ENCODE peak calls at places on chromosomes 11 and 22, in eight cellular contexts. S, K, Y, G, X, H, J and W are unnamed samples. For H3K27me3, the result is how much of the 10 kb centered on the place peaks cover.

GRCh38 chr11:10498022-10498400 is 42.9 kb downstream of the AMPD3 start:
- DNase-seq in S (no peak), K (peak), Y (peak), G (no peak), X (no peak), H (no peak), J (no peak), W (no peak)

GRCh38 chr22:24983151-24983550 is 30.6 kb downstream of the KIAA1671 start:
- DNase-seq in S (no peak), K (no peak), Y (no peak), G (no peak), X (no peak), H (no peak), J (no peak), W (no peak)

GRCh38 chr11:28472904-28473303 is 364.7 kb downstream of the METTL15 start:
- DNase-seq in S (no peak), K (no peak), Y (no peak), G (no peak), X (no peak), H (no peak), J (no peak), W (no peak)

GRCh38 chr22:28072066-28072465 is 153.0 kb upstream of the PITPNB start:
- DNase-seq in S (no peak), K (no peak), Y (no peak), G (no peak), X (no peak), H (no peak), J (no peak), W (no peak)

GRCh38 chr11:11010624-11011127 is 152.8 kb upstream of the ZBED5 start:
- DNase-seq in S (peak), K (peak), Y (no peak), G (no peak), X (no peak), H (no peak), J (peak), W (no peak)

GRCh38 chr11:84825140-84825539 is 802.0 kb downstream of the DLG2 start:
- DNase-seq in S (no peak), K (no peak), Y (no peak), G (no peak), X (no peak), H (no peak), J (no peak), W (no peak)

GRCh38 chr11:76716268-76716667 is 45.7 kb upstream of the LRRC32 start:
- DNase-seq in S (no peak), K (no peak), Y (no peak), G (no peak), X (no peak), H (no peak), J (no peak), W (no peak)

GRCh38 chr11:39681428-39681827 is 1778.0 kb downstream of the LRRC4C start:
- DNase-seq in S (no peak), K (no peak), Y (no peak), G (no peak), X (no peak), H (no peak), J (no peak), W (no peak)

GRCh38 chr11:35145249-35145648 is 6.3 kb downstream of the CD44 start:
- DNase-seq in S (no peak), K (no peak), Y (no peak), G (no peak), X (no peak), H (no peak), J (peak), W (peak)

DNA sequence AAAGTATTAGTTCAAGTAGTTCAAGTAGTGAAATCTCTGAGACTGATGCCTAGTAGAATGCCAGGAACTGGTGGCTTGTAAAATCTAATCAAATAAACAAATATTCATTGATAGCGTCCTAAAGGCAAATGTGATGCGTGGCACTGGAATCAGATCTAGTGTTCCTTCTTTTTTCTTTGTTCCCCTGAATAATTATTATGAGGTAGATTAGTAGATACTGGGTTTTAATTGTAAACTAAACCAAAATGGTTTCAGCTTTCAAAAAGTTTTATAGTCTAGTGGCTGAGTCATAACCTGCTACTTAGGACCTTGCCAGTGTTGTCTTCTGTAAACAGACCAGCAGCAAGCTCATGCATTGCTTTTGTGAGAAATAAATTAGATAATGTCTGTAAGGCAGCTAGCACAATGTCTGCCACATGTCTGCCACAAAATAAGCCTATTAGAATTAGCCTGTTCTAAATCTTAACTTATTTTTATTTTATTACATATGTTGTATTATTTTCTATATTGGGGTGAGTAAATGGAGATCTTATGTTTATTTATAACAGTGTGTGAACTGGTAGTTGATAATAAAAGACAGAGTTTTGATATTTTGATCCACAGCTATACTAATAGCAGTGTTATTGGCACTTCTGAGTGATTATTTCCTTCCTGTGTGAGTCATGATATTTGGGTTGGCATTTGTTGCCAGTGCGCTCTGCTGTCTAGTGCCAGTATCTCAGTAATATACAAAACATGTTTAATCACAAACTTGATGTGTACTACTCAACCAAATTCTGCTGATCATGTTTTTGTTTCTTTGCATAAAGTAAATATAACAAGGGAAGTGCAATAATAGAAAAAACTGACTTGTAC is 135.7 kb downstream of the TMEM135 start:
- DNase-seq in S (no peak), K (no peak), Y (no peak), G (no peak), X (peak), H (no peak), J (peak), W (no peak)
- TF ChIP-seq CTCF in S (no peak), K (no peak), Y (no peak), G (no peak), X (no peak), H (no peak), J (no peak), W (no peak)

DNA sequence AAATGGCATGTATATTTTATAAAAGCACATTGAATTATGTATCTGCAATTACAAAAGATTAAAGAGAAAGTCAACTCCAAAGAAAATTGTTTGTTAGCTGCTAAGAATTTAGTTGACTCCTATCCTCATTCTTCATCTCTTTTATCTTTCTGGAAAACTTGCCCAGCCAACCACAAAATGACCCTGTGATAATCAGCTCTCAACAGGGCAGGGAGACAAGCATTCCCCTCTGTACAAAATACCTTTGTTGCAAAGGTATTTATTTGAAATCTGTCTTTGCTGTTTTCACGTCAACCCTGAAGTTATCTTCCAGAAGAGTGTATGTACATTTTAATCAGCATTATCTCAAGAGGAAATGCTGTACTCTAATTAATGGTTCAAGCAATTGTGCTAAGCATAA is 191.1 kb upstream of the DDI1 start:
- DNase-seq in S (no peak), K (no peak), Y (no peak), G (no peak), X (peak), H (no peak), J (no peak), W (no peak)
- H3K27me3 ChIP-seq in S (under half), K (under half), Y (under half), G (under half), X (under half), H (under half), J (under half), W (under half)

DNA sequence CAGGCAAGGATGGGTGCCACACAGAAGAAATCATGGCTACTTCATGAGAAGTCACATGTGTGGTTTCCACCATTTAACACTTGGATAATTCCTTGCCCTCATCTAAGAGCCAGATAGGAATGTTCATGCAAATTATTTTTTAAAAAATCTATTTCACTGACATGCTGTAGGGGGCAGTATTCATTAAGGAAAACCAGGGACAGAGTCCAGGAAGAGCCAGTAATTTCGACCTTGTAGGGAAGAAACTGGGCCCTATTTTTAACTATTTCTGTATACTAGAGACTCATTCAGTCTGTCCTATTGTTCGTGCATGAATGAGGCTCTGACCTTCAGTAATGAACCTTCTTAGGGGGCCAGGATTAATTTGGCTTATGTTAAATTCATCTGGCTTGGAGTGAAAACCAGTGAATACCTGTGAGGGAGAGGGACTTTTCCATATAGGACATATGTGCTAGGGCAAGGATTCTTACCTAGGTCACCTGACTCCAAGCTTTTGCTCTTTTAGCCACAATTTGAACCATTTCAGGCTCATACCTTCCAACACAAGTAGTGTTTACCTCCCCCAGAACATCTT is 192.7 kb downstream of the NAV2 start:
- DNase-seq in S (no peak), K (no peak), Y (no peak), G (no peak), X (peak), H (no peak), J (no peak), W (no peak)
- TF ChIP-seq CTCF in S (peak), K (peak), Y (peak), G (peak), X (peak), H (peak), J (peak), W (no peak)

GRCh38 chr11:114034956-114035355 is 24.6 kb upstream of the ZBTB16 start:
- DNase-seq in S (no peak), K (no peak), Y (no peak), G (no peak), X (no peak), H (no peak), J (no peak), W (no peak)

GRCh38 chr11:114027941-114028340 is 31.6 kb upstream of the ZBTB16 start:
- DNase-seq in S (no peak), K (no peak), Y (no peak), G (no peak), X (peak), H (no peak), J (no peak), W (no peak)

GRCh38 chr11:114027396-114027795 is 32.1 kb upstream of the ZBTB16 start:
- DNase-seq in S (no peak), K (no peak), Y (peak), G (no peak), X (no peak), H (no peak), J (no peak), W (no peak)

GRCh38 chr11:114033572-114033971 is 25.9 kb upstream of the ZBTB16 start:
- DNase-seq in S (no peak), K (no peak), Y (no peak), G (no peak), X (no peak), H (no peak), J (no peak), W (no peak)

DNA sequence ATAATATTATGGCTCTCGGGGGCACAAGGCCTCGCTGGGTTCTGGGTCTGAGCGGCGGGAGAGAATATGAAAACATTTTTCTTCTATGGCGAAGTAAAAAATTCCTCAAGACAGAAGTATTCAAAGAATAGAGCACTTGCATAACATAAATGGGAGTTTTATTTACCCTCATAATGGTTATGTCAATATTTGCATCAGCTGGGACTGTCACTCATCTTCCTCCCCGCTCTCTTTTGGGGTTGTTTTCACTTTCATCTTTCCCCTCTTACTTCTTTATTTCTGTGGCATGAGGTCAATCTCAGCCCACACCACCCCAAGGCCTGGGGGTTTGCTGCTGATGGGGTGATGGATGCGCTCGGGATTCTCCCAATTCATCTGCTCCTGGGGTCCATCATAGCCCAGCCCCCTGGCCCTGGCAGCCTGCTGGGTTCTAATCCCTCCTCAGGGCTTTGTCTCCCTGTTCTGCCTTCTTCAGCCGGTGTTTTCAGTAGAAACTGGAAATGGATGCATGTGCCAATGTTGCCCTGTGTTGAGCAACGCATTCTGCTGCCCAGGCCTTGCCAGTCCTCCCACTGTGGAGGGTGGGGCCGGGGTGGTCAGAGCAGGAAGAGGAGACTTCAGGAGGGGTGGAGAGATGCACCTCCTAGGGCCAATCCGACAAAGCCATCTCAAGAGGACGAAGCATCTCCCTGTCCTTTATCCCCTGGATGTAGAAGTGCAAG is 27.8 kb upstream of the ZBTB16 start:
- DNase-seq in S (no peak), K (no peak), Y (no peak), G (no peak), X (no peak), H (no peak), J (no peak), W (no peak)
- H3K27me3 ChIP-seq in S (under half), K (under half), Y (under half), G (under half), X (under half), H (under half), J (under half), W (under half)

DNA sequence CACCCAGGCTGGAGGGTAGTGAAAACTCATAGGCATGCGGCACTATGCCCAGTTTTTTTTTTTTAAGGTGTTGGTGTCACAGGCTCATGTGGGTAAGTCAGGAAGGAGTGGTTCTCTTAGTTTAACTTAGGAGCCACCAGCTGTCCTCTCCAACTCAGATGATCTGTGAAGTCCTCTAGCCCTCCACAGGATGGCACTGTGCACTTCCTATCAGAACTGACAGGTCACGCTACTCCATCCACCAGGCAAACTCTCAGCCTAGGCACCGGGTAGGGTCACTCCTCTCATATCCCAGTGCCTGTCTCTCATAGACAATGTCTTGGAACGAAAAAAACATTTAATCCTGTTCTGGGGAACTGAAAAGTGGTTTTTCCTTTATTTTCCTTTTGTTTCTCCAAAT is 16.5 kb downstream of the NAP1L4 start:
- DNase-seq in S (peak), K (no peak), Y (no peak), G (no peak), X (peak), H (no peak), J (peak), W (no peak)
- TF ChIP-seq CTCF in S (peak), K (peak), Y (no peak), G (peak), X (peak), H (no peak), J (peak), W (peak)

GRCh38 chr22:29450222-29450621 is 11.8 kb downstream of the RFPL1 start:
- DNase-seq in S (no peak), K (no peak), Y (no peak), G (no peak), X (no peak), H (no peak), J (no peak), W (no peak)
- H3K27me3 ChIP-seq in S (under half), K (under half), Y (under half), G (under half), X (under half), H (under half), J (under half), W (under half)

GRCh38 chr22:38923463-38924196 is 33.8 kb upstream of the APOBEC3A start:
- DNase-seq in S (peak), K (peak), Y (peak), G (peak), X (peak), H (peak), J (peak), W (no peak)
- TF ChIP-seq CTCF in S (no peak), K (peak), Y (no peak), G (peak), X (peak), H (peak), J (peak), W (no peak)

DNA sequence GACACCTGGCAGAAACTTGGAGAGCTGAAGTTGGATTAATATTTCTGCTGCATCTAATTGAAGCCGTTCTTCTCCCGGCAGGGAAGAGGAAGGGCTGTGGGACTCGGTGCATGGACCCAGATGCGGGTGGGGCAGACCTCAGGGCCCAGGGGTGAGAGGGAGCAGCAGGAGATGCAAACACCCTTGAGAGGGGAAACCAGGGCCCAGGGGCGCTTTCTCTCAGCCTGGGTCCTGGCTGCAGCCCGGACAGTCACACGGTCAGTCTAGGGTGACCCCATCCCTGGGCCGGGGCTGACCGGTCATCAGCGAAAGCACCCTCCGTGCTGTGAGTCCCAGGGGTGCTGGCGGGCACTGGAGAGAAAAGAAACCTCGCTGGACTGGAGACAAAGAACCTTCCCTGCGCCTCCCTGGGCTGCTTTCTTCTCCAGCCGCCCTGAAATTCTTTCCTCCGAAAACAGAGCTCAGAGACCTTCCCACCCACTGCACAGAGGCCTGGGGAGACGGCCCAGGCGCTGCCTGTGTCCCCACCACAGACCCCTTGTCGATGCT is 241.9 kb downstream of the BRD1 start:
- DNase-seq in S (no peak), K (no peak), Y (peak), G (no peak), X (no peak), H (no peak), J (no peak), W (no peak)
- H3K27me3 ChIP-seq in S (under half), K (under half), Y (under half), G (under half), X (under half), H (under half), J (under half), W (under half)

DNA sequence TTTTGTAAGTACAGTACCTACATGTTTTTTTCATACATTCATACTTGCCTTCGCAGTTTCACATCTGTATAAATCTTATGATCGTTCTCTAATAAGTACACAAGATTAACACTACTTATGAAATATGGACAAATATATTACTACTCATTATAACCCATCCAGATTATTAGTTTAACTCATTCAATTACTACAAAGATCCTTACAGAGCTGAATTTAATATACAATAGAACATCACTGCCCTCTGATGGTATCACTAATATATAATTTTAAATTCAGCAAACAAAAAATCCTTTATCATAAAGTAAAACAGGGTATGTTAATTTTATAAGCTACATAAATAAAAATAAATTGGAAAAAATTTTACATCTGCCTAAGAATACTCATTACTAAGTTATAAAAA is 7.4 kb downstream of the SVIP start:
- DNase-seq in S (no peak), K (no peak), Y (no peak), G (no peak), X (no peak), H (no peak), J (no peak), W (no peak)
- TF ChIP-seq CTCF in S (no peak), K (no peak), Y (no peak), G (no peak), X (no peak), H (no peak), J (no peak), W (no peak)

GRCh38 chr11:2138436-2139117 is 612 bp downstream of the IGF2 start:
- DNase-seq in S (no peak), K (no peak), Y (no peak), G (no peak), X (no peak), H (no peak), J (no peak), W (peak)
- H3K27me3 ChIP-seq in S (half or more), K (under half), Y (half or more), G (half or more), X (half or more), H (under half), J (under half), W (half or more)